ENCODE peak calls at places on chromosomes 13 and 19, in eight cellular contexts. M is mammary epithelial cell, F is AG10803, U is astrocyte of the spinal cord, G is astrocyte of the cerebellum, V is psoas muscle, H is foreskin fibroblast, B is tibial nerve. A is an unnamed sample.

GRCh38 chr13:67829641-67830040 is 599.5 kb upstream of the PCDH9 start:
- DNase-seq in M (no peak), F (no peak), U (peak; percentile 11), G (no peak), V (no peak), H (no peak), B (no peak), A (no peak)

GRCh38 chr19:6730941-6731670 is 6.3 kb downstream of the GPR108 start:
- DNase-seq in M (no peak), F (no peak), U (no peak), G (no peak), V (no peak), H (no peak), B (no peak), A (no peak)

GRCh38 chr19:19134687-19135158 is 3.6 kb downstream of the TMEM161A start:
- DNase-seq in M (no peak), F (no peak), U (no peak), G (no peak), V (peak; percentile 86), H (no peak), B (no peak), A (no peak)

GRCh38 chr19:23528376-23528775 is 133.1 kb upstream of the ZNF91 start:
- DNase-seq in M (peak; percentile 87), F (no peak), U (no peak), G (no peak), V (no peak), H (no peak), B (no peak), A (no peak)

GRCh38 chr19:54662730-54663129 is at the start of gene LILRB4:
- DNase-seq in M (no peak), F (no peak), U (no peak), G (no peak), V (no peak), H (no peak), B (no peak), A (no peak)

GRCh38 chr19:9808855-9809646 is 9.8 kb downstream of the FBXL12 start:
- DNase-seq in M (no peak), F (no peak), U (no peak), G (no peak), V (no peak), H (no peak), B (no peak), A (no peak)

GRCh38 chr13:48315981-48316380 is 12.4 kb downstream of the RB1 start:
- DNase-seq in M (no peak), F (no peak), U (no peak), G (no peak), V (no peak), H (peak; percentile 60), B (no peak), A (no peak)

GRCh38 chr13:88526186-88526852 is 855.1 kb downstream of the SLITRK5 start:
- DNase-seq in M (no peak), F (no peak), U (no peak), G (no peak), V (no peak), H (no peak), B (no peak), A (no peak)

GRCh38 chr13:27619711-27620376 is 485 bp downstream of the LNX2 start:
- DNase-seq in M (no peak), F (peak; percentile 25), U (peak; percentile 40), G (no peak), V (peak; percentile 57), H (peak; percentile 74), B (peak; percentile 15), A (peak; percentile 76)

GRCh38 chr19:17103177-17103576 is 27.6 kb downstream of the MYO9B start:
- DNase-seq in M (peak; percentile 26), F (no peak), U (peak; percentile 39), G (no peak), V (no peak), H (peak; percentile 70), B (no peak), A (no peak)

GRCh38 chr13:26037302-26037701 is 14.5 kb downstream of the SHISA2 start:
- DNase-seq in M (peak; percentile 7), F (no peak), U (no peak), G (no peak), V (no peak), H (no peak), B (no peak), A (no peak)

GRCh38 chr19:10478476-10478875 is 24.7 kb downstream of the KEAP1 start:
- DNase-seq in M (no peak), F (peak; percentile 28), U (no peak), G (no peak), V (no peak), H (peak; percentile 57), B (no peak), A (no peak)

GRCh38 chr13:109735567-109735966 is 50.8 kb downstream of the IRS2 start:
- DNase-seq in M (no peak), F (no peak), U (peak; percentile 5), G (peak; percentile 41), V (no peak), H (no peak), B (no peak), A (no peak)

GRCh38 chr19:46650445-46650844 is 10.5 kb downstream of the DACT3 start:
- DNase-seq in M (no peak), F (no peak), U (no peak), G (no peak), V (no peak), H (no peak), B (no peak), A (no peak)

GRCh38 chr13:77871596-77871995 is 47.0 kb downstream of the EDNRB start:
- DNase-seq in M (no peak), F (no peak), U (no peak), G (no peak), V (no peak), H (no peak), B (no peak), A (no peak)

GRCh38 chr19:46225558-46226004 is 4.0 kb upstream of the IGFL1 start:
- DNase-seq in M (no peak), F (peak; percentile 34), U (peak; percentile 11), G (peak; percentile 13), V (no peak), H (peak; percentile 24), B (no peak), A (no peak)

GRCh38 chr19:34189199-34189916 is 17.1 kb downstream of the LSM14A start:
- DNase-seq in M (no peak), F (no peak), U (no peak), G (no peak), V (no peak), H (no peak), B (no peak), A (no peak)

GRCh38 chr13:40442191-40442590 is 224.2 kb downstream of the FOXO1 start:
- DNase-seq in M (no peak), F (no peak), U (no peak), G (no peak), V (peak; percentile 43), H (no peak), B (no peak), A (no peak)

GRCh38 chr19:5292843-5293606 is 47.6 kb downstream of the PTPRS start:
- DNase-seq in M (peak; percentile 41), F (peak; percentile 75), U (peak; percentile 68), G (no peak), V (peak; percentile 71), H (peak; percentile 90), B (peak; percentile 49), A (peak; percentile 66)

DNA sequence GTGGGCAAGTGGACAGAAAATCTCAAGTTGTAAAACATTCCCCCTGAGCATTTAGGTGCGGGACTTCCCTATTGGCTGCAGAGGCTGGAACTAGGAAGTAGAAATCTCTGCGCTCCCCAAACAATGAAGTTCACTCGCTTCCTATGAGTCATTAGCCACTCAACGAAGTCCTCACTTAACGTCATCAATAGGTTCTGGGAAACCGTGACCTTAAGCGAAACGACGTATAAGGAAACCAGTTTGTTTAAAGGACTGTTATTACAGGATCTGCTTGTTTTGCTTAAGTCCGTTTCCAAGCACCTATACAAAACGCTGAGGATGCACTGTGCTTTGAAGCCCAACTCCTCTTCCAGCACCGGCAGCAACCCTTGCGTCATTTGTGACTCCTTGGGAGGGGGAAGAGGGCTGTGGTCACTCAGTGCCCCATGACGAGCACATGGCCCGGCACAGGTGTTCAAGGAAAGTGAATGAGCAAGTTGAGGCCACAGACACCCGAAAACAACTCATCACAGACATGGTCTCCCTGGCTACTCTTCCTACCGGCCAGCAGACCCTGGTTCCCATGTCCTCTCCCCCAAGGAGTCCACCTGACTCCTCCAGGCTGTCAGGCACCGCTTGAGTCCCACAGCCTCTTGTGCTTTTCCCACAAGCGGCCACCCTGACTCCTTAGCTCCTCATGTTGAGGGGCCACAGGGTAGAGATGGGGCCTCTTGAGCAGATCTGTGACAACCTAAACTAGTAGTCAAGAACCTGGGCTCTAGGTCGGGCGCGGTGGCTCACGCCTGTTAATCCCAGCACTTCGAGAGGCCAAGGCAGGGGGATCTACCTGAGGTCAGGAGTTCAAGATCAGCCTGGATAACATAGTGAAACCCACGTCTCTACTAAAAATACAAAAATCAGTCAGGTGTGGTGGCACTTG is 4.8 kb downstream of the RPS16 start:
- DNase-seq in M (peak; percentile 39), F (peak; percentile 19), U (peak; percentile 100), G (peak; percentile 98), V (no peak), H (peak; percentile 75), B (no peak), A (peak; percentile 42)
- H3K4me3 ChIP-seq in M (no peak overlapping the region), F (no peak overlapping the region), U (no peak overlapping the region), G (no peak overlapping the region), V (peak overlapping the region; percentile 25), H (no peak overlapping the region), B (no peak overlapping the region), A (no peak overlapping the region)

GRCh38 chr19:52664461-52664860 is 26.3 kb upstream of the ZNF83 start:
- DNase-seq in M (no peak), F (no peak), U (no peak), G (no peak), V (no peak), H (no peak), B (no peak), A (no peak)
- H3K4me3 ChIP-seq in M (no peak overlapping the region), F (no peak overlapping the region), U (no peak overlapping the region), G (no peak overlapping the region), V (no peak overlapping the region), H (no peak overlapping the region), B (no peak overlapping the region), A (no peak overlapping the region)

GRCh38 chr13:94706101-94706853 is 6.1 kb downstream of the SOX21 start:
- DNase-seq in M (no peak), F (no peak), U (no peak), G (no peak), V (no peak), H (no peak), B (no peak), A (no peak)
- H3K4me3 ChIP-seq in M (no peak overlapping the region), F (no peak overlapping the region), U (no peak overlapping the region), G (no peak overlapping the region), V (no peak overlapping the region), H (no peak overlapping the region), B (no peak overlapping the region), A (no peak overlapping the region)

GRCh38 chr13:112074139-112074710 is 7.3 kb downstream of the SOX1 start:
- DNase-seq in M (no peak), F (no peak), U (no peak), G (no peak), V (no peak), H (no peak), B (no peak), A (peak; percentile 44)

GRCh38 chr13:112071011-112071901 is 4.3 kb downstream of the SOX1 start:
- DNase-seq in M (no peak), F (no peak), U (no peak), G (no peak), V (no peak), H (no peak), B (no peak), A (no peak)

GRCh38 chr13:112072531-112073244 is 5.7 kb downstream of the SOX1 start:
- DNase-seq in M (no peak), F (no peak), U (no peak), G (no peak), V (no peak), H (no peak), B (no peak), A (no peak)

GRCh38 chr13:112071902-112072530 is 5.1 kb downstream of the SOX1 start:
- DNase-seq in M (no peak), F (no peak), U (no peak), G (no peak), V (no peak), H (no peak), B (no peak), A (no peak)

GRCh38 chr13:112073245-112074138 is 6.5 kb downstream of the SOX1 start:
- DNase-seq in M (no peak), F (no peak), U (no peak), G (no peak), V (no peak), H (no peak), B (no peak), A (no peak)
- H3K4me3 ChIP-seq in M (no peak overlapping the region), F (no peak overlapping the region), U (no peak overlapping the region), G (peak overlapping the region; percentile 24), V (peak overlapping the region; percentile 41), H (no peak overlapping the region), B (no peak overlapping the region), A (peak overlapping the region; percentile 19)